ENCODE peak calls at places on chromosomes 11 and 22, in four cellular contexts. M is IMR-90, E is A549, H is HepG2. T is an unnamed sample.

GRCh38 chr22:42863349-42863911 is 6.4 kb upstream of the ARFGAP3 start:
- DNase-seq in E (no peak), M (peak), H (no peak), T (peak)

GRCh38 chr22:45688606-45689080 is 17.0 kb downstream of the ATXN10 start:
- DNase-seq in E (peak), H (no peak), M (peak), T (no peak)

GRCh38 chr11:34531663-34532062 is 18.1 kb upstream of the ELF5 start:
- DNase-seq in H (no peak), M (no peak), E (no peak), T (no peak)

GRCh38 chr11:113279591-113279990 is 34.8 kb upstream of the TTC12 start:
- DNase-seq in H (no peak), M (no peak), E (no peak), T (no peak)

GRCh38 chr11:15910761-15911160 is 445.6 kb downstream of the SOX6 start:
- DNase-seq in M (no peak), E (no peak), H (no peak), T (no peak)

GRCh38 chr11:34331329-34331728 is 26.5 kb downstream of the ABTB2 start:
- DNase-seq in E (peak), M (peak), H (no peak), T (no peak)

GRCh38 chr11:128328955-128329551 is 258.3 kb downstream of the ETS1 start:
- DNase-seq in E (no peak), M (no peak), H (no peak), T (no peak)

GRCh38 chr22:26471522-26471921 is 12.1 kb downstream of the HPS4 start:
- DNase-seq in H (peak), E (peak), M (peak), T (no peak)

GRCh38 chr11:446886-447285 is 3.2 kb upstream of the PTDSS2 start:
- DNase-seq in M (no peak), E (no peak), H (no peak), T (no peak)

GRCh38 chr11:9775393-9775780 is 111.5 kb downstream of the SWAP70 start:
- DNase-seq in E (no peak), H (no peak), M (no peak), T (no peak)

GRCh38 chr11:74672956-74673895 is 58.0 kb downstream of the CHRDL2 start:
- DNase-seq in M (peak), H (no peak), E (peak), T (no peak)

GRCh38 chr11:109960831-109961230 is 132.4 kb upstream of the ZC3H12C start:
- DNase-seq in M (peak), E (no peak), H (no peak), T (no peak)

GRCh38 chr11:115276799-115277198 is 227.4 kb downstream of the CADM1 start:
- DNase-seq in E (no peak), H (no peak), M (no peak), T (no peak)

GRCh38 chr11:11078344-11078743 is 220.5 kb upstream of the ZBED5 start:
- DNase-seq in E (no peak), M (peak), H (no peak), T (no peak)

GRCh38 chr11:125942771-125943428 is 2.9 kb upstream of the VSIG10L2 start:
- DNase-seq in E (no peak), M (no peak), H (no peak), T (no peak)
- TF ChIP-seq USF2 in E (no peak), M (no peak), H (no peak), T (no peak)

GRCh38 chr11:65539401-65540289 is 14.8 kb downstream of the SCYL1 start:
- DNase-seq in H (no peak), M (no peak), E (no peak), T (no peak)

GRCh38 chr11:65538232-65538914 is 13.5 kb downstream of the SCYL1 start:
- DNase-seq in M (no peak), H (no peak), E (no peak), T (no peak)

GRCh38 chr11:65537620-65538231 is 12.8 kb downstream of the SCYL1 start:
- DNase-seq in H (no peak), E (no peak), M (no peak), T (no peak)

GRCh38 chr11:65540290-65541092 is 15.6 kb downstream of the SCYL1 start:
- DNase-seq in H (no peak), M (peak), E (peak), T (peak)

DNA sequence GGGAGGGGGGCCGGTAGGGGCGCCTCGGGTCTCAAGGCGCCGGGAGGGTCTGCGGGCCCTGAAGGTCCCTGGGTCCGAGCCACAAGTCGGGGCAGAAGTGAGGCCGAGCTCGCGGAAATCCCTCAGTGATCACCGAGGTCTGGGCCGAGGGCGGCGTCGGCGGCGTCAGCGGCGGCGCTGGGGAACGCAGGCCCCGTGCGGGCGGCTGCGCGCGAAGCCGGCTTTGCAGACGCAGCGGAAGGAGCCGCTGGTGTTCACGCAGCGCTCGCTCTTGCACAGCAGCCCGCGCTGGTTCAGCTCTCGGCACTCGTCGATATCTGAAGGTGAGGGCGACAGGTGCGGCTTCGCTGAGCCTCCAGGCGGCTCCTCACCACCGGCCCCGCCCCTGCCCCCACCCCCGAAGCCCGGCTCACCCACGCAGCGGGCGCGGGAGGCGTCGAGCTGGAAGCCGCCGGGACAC is 14.1 kb downstream of the SCYL1 start:
- DNase-seq in E (no peak), M (no peak), H (no peak), T (no peak)
- TF ChIP-seq POLR2A in E (no peak), M (peak), H (no peak), T (peak)

GRCh38 chr11:35980646-35981402 is 37.0 kb downstream of the LDLRAD3 start:
- DNase-seq in M (peak), E (no peak), H (no peak), T (no peak)
- TF ChIP-seq USF2 in M (no peak), E (no peak), H (no peak), T (no peak)

GRCh38 chr11:118152552-118153471 is at the start of gene SCN4B:
- DNase-seq in E (peak), M (peak), H (no peak), T (no peak)
- TF ChIP-seq POLR2A in E (no peak), M (no peak), H (no peak), T (no peak)

GRCh38 chr11:2533642-2534115 is 88.9 kb downstream of the KCNQ1 start:
- DNase-seq in M (peak), H (peak), E (no peak), T (no peak)
- TF ChIP-seq USF2 in M (peak), H (no peak), E (no peak), T (no peak)

GRCh38 chr11:104164028-104164520 is at the start of gene PDGFD:
- DNase-seq in H (peak), E (peak), M (peak), T (no peak)
- TF ChIP-seq POLR2A in H (no peak), E (peak), M (no peak), T (no peak)

GRCh38 chr11:86938900-86939880 is 16.0 kb downstream of the FZD4 start:
- DNase-seq in E (peak), M (peak), H (peak), T (no peak)
- TF ChIP-seq USF2 in E (no peak), M (no peak), H (no peak), T (no peak)

GRCh38 chr11:67583319-67584204 is at the start of gene GSTP1:
- DNase-seq in H (no peak), E (peak), M (peak), T (no peak)
- TF ChIP-seq POLR2A in H (no peak), E (peak), M (peak), T (peak)

T was measured in GM12878.